ENCODE peak calls at places on chromosomes 12 and 14, in eight cellular contexts. T is mucosa of descending colon, B is epithelial cell of esophagus, V is fibroblast of lung, U is lung, F is fibroblast of pulmonary artery, W is gastrocnemius medialis, E is IMR-90. A is an unnamed sample.

GRCh38 chr14:102212356-102212755 is 72.7 kb downstream of the WDR20 start:
- DNase-seq in T (no peak), V (no peak), W (no peak), F (no peak), B (no peak), U (no peak), E (no peak), A (no peak)

GRCh38 chr12:117293510-117293909 is 67.9 kb downstream of the NOS1 start:
- DNase-seq in U (no peak), V (no peak), F (no peak), B (no peak), T (no peak), W (no peak), E (no peak), A (no peak)

GRCh38 chr12:92132282-92132681 is 13.4 kb downstream of the BTG1 start:
- DNase-seq in E (no peak), F (no peak), T (no peak), V (no peak), U (no peak), W (no peak), B (no peak), A (no peak)

GRCh38 chr14:33699300-33699699 is 251.6 kb downstream of the EGLN3 start:
- DNase-seq in E (no peak), T (no peak), F (no peak), V (no peak), U (no peak), B (no peak), W (no peak), A (no peak)

GRCh38 chr12:132566551-132567131 is 43.7 kb downstream of the LRCOL1 start:
- DNase-seq in W (no peak), U (no peak), E (no peak), F (no peak), B (no peak), T (no peak), V (no peak), A (no peak)

GRCh38 chr12:15044461-15044860 is 71.6 kb downstream of the PDE6H start:
- DNase-seq in V (peak), W (no peak), T (no peak), E (no peak), B (no peak), U (no peak), F (peak), A (no peak)

GRCh38 chr12:71183018-71183417 is 25.2 kb upstream of the TSPAN8 start:
- DNase-seq in U (no peak), F (peak), V (peak), E (no peak), W (no peak), T (no peak), B (peak), A (peak)

GRCh38 chr14:62002636-62003035 is 240.4 kb downstream of the SNAPC1 start:
- DNase-seq in T (no peak), F (peak), B (peak), W (no peak), V (no peak), U (no peak), E (peak), A (peak)

GRCh38 chr12:92145481-92145730 is 240 bp downstream of the BTG1 start:
- DNase-seq in E (no peak), W (no peak), T (no peak), F (no peak), B (no peak), V (no peak), U (no peak), A (no peak)

GRCh38 chr14:100386121-100386520 is 63.0 kb downstream of the SLC25A47 start:
- DNase-seq in T (no peak), F (peak), W (no peak), U (no peak), V (no peak), B (no peak), E (peak), A (peak)

GRCh38 chr12:30999011-30999410 is 72.5 kb downstream of the TSPAN11 start:
- DNase-seq in B (no peak), F (no peak), E (no peak), W (no peak), U (no peak), V (no peak), T (no peak), A (no peak)

GRCh38 chr14:53929871-53930685 is 26.5 kb downstream of the BMP4 start:
- DNase-seq in V (no peak), W (no peak), F (no peak), E (no peak), U (no peak), B (peak), T (peak), A (no peak)

GRCh38 chr12:75781532-75782046 is 250.0 kb downstream of the PHLDA1 start:
- DNase-seq in V (peak), W (no peak), T (no peak), U (no peak), E (peak), B (peak), F (peak), A (peak)

GRCh38 chr12:49038291-49038955 is 19.8 kb upstream of the PRKAG1 start:
- DNase-seq in F (no peak), E (no peak), W (no peak), B (no peak), U (no peak), T (no peak), V (no peak), A (no peak)

GRCh38 chr14:59244581-59244980 is 56.1 kb downstream of the DAAM1 start:
- DNase-seq in T (peak), F (no peak), W (no peak), V (no peak), U (no peak), E (no peak), B (peak), A (no peak)

DNA sequence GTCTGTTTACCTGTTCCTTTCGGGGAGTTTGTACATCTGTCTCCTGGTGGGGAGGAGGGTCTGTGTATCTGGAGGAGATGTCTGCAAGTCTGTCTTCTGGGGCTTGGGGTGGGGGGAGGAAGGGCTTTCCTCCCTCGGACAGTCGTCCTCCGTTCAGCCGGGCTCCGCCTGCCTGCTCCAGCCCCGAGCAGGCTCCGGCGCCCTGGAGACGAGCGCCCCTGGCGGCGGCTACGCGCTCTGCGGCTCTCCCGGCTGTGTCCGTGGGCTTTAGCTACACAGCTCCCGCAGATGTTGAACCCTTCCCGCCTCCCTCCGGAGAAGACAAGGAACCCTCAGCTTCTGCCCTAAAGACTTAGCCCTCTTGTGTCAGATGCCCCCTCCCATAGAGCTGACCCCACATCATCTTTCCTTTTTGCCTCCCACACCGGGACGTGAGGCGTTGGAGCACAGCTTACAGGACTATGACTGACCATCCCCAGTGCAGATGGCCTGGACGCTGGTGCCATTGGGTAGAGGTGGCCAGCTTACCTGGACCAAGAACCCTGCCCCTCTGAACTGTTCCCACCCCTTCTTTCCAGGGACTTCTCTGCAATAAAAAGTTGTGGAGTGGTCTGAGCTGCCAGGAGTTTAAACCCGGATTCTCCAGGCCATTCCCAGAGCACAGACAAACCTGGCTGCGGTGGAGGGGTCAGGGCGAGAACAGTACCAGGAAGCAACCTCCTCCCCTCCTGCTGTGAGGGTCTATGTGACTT is 4.7 kb downstream of the KRT86 start:
- DNase-seq in F (peak), W (peak), T (peak), E (peak), U (peak), V (peak), B (peak), A (peak)
- H3K4me3 ChIP-seq in F (no peak), W (peak), T (no peak), E (no peak), U (no peak), V (peak), B (peak), A (no peak)

GRCh38 chr12:122968104-122968503 is 1.8 kb upstream of the ABCB9 start:
- DNase-seq in T (no peak), E (no peak), F (no peak), B (no peak), V (no peak), U (no peak), W (no peak), A (no peak)

GRCh38 chr12:122965356-122965755 is 907 bp downstream of the ABCB9 start:
- DNase-seq in B (no peak), V (no peak), T (no peak), F (no peak), U (no peak), E (no peak), W (no peak), A (no peak)

GRCh38 chr12:122965851-122966742 is at the start of gene ABCB9:
- DNase-seq in T (peak), F (peak), B (peak), V (peak), U (peak), E (peak), W (peak), A (peak)

GRCh38 chr12:122967151-122967550 is 888 bp upstream of the ABCB9 start:
- DNase-seq in F (no peak), B (no peak), W (no peak), V (no peak), E (no peak), T (no peak), U (no peak), A (no peak)

GRCh38 chr12:122966743-122967058 is 438 bp upstream of the ABCB9 start:
- DNase-seq in U (no peak), T (no peak), W (no peak), E (no peak), F (no peak), B (no peak), V (no peak), A (no peak)
- H3K4me3 ChIP-seq in U (no peak), T (no peak), W (peak), E (no peak), F (no peak), B (no peak), V (no peak), A (no peak)

DNA sequence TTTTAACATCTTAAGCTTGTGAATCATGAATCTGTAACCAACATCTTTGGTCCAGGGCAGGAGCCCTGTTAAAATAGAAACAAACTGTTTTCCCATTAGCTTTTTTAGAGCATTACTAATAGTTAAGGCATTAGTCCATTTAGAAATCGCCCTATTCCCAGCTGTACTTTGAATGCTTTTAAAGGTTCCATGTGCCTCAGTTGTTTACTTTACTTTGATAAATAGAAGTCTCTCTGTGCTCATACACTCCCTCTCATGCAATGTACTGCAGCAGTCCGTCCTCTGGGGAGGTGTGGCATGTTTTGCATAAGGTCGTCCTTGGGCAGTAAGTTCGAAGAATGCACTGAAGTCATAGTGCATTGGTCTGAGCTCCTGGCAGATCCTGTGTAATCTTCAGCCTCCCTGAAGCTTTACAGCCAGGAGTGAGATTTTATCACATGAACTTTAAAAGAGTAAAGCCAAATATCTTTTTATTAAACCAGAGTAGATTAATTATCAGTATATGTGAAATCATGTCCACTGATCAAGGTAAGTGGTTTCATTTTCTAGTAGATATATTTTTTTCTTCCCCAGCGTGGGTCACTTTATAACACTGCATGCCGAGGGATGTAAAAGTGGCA is 134.7 kb downstream of the FGD4 start:
- DNase-seq in E (peak), V (peak), T (peak), B (peak), F (peak), U (peak), W (peak), A (peak)
- H3K4me3 ChIP-seq in E (peak), V (peak), T (no peak), B (no peak), F (peak), U (no peak), W (peak), A (peak)

DNA sequence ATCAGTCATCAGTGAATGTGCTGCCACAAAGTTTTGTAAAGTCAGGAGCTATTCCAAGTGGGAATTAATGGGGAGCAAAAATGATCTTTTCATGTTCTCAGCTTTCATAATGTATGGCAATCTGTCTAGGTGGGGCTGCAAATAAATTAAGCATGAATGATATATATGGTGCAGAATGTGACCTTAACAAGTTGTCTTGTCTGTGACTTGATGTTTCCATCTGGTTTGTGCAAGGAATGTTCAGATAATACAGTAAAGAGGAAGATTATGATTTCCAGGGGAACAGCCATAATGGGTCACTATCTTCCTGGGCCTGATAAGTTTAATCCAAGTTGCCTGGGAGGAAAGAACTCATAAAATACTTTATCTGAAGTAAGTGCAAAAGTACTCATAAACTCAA is 1815.8 kb upstream of the FLRT2 start:
- DNase-seq in F (no peak), W (no peak), T (no peak), V (no peak), U (no peak), B (no peak), E (no peak), A (no peak)
- H3K4me3 ChIP-seq in F (no peak), W (no peak), T (no peak), V (no peak), U (no peak), B (no peak), E (no peak), A (no peak)

DNA sequence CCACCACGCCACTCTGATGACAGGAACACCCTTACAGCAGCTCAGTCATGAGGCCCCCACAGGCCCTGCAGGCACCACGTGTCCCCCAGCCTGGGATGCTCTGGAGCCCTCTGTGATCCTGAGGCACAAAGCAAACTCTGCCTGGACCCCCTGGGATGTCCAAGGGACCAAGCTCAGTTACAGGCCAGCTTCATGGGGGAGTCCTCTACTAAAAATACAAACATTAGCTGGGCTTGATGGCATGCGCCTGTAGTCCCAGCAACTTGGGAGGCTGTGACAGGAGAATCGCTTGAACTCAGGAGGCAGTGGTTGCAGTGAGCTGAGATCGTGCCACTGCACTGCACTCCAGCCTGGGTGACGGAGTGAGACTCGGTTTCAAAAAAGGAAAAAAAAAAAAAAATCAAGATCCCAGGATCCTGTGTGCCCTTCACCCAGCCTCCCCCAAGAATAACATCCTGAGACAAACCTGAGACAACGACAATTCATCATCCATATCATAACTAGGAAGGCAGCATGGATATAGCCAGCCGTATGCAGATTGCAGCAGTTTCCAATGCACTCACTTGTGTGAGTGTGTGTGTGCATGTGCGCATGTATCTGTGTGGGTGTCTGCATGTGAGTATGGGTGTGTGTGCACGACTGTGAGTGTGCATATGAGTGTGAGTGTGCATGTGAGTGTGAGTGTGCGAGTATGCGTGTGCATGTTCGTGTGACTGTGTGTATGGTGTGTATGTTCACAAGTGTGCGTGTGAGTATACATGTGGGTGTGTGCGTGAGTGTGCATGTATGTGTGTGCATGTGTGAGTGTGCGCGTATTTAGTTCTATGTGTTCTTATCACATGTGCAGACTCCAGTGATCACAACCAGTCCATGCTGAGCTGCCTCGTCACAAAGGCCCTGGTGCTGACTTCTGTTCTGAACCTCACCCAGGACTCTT is 52.1 kb downstream of the NCOR2 start:
- DNase-seq in F (no peak), T (no peak), W (no peak), E (no peak), B (no peak), U (no peak), V (no peak), A (no peak)
- H3K4me3 ChIP-seq in F (no peak), T (no peak), W (peak), E (no peak), B (no peak), U (no peak), V (no peak), A (no peak)

DNA sequence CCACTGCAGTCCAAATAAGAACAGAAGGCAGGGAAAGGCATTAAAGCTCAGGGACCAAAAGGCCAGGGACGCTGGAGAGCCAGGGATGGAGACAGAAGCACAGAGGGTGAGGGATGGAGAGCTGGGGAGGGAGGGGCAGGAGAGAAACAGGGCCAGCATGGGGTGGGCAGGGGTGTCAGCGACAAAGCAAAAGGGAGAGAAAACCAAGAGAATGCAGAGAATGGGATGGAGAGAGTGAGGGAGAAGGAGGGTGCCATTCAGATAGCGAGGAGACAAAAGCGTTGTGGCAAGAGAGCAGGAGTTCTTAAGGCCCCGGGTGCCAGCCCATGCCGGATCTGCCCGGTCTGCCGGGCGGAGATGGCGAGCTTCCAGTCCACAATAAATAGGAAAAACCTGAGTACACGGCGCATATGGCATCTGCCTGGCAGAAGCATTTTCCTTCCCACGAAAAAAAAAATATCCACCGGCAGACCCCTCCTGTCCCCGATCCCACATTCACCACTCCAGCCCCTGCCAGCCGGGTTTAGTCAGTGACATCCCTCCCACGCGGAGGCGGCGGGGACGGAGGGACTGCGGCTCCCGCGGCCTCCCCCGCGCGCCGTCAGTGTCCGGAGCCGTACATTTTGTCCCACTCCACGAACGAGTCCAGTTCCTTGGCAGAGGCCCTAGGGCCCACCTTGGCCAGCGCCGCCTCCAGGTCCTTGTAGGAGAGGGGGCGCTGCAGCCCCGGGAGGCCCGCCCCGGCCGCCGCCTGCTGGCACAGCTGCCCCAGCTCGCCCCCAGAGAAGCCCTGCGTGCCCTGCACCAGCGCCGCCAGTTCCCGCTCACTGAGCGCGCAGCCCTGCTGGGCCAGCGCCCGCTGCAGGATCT is 28.4 kb downstream of the FIGNL2 start:
- DNase-seq in U (no peak), F (no peak), B (no peak), E (no peak), W (no peak), V (peak), T (peak), A (no peak)
- H3K4me3 ChIP-seq in U (no peak), F (peak), B (no peak), E (peak), W (peak), V (peak), T (no peak), A (no peak)